ENCODE peak calls at places on chromosomes 13 and 19, in six cellular contexts. X is brain microvascular endothelial cell; P is activated naive CD4-positive, alpha-beta T cell treated with anti-CD3 and anti-CD28 coated beads, Interleukin-2, amount 50 U/mL, for 16 hours; V is NCI-H1092 treated with DMSO at 0.1 percent for 48 hours; T is mucosa of gallbladder; E is adrenal gland. D is an unnamed sample.

GRCh38 chr19:23116802-23117571 is at the start of gene ZNF730:
- DNase-seq in E (peak), X (peak), P (peak), T (peak), V (peak), D (peak)

GRCh38 chr19:39246951-39247669 is 1.5 kb downstream of the IFNL4 start:
- DNase-seq in T (peak), E (no peak), P (peak), V (peak), X (no peak), D (no peak)

GRCh38 chr13:33087091-33087490 is 70.9 kb downstream of the KL start:
- DNase-seq in P (no peak), X (peak), T (no peak), E (no peak), V (no peak), D (peak)

GRCh38 chr13:113927661-113928581 is 46.0 kb downstream of the C13orf46 start:
- DNase-seq in T (peak), V (no peak), E (peak), P (no peak), X (peak), D (peak)

GRCh38 chr19:5719274-5719960 is 529 bp downstream of the LONP1 start:
- DNase-seq in X (no peak), V (no peak), P (no peak), T (no peak), E (peak), D (peak)

GRCh38 chr19:50719566-50719965 is at the start of gene SHANK1:
- DNase-seq in V (no peak), E (no peak), T (no peak), P (no peak), X (no peak), D (peak)

GRCh38 chr13:40146586-40147240 is 491.3 kb downstream of the COG6 start:
- DNase-seq in X (no peak), E (no peak), T (no peak), V (no peak), P (peak), D (peak)

GRCh38 chr19:3655402-3656072 is 28.9 kb upstream of the CACTIN start:
- DNase-seq in P (no peak), E (no peak), T (no peak), X (peak), V (no peak), D (peak)

GRCh38 chr19:45824041-45824471 is 8.9 kb upstream of the RSPH6A start:
- DNase-seq in V (peak), T (peak), X (no peak), P (no peak), E (peak), D (no peak)

GRCh38 chr19:40523322-40524047 is 53.2 kb upstream of the SHKBP1 start:
- DNase-seq in E (peak), T (peak), X (peak), P (peak), V (peak), D (peak)

GRCh38 chr19:1237754-1238372 is at the start of gene CBARP:
- DNase-seq in X (no peak), P (peak), V (no peak), T (no peak), E (peak), D (peak)

GRCh38 chr13:26377038-26377437 is 123.1 kb downstream of the CDK8 start:
- DNase-seq in P (no peak), T (no peak), V (no peak), E (no peak), X (peak), D (peak)

GRCh38 chr19:35436477-35437141 is 11.4 kb upstream of the FFAR2 start:
- DNase-seq in V (no peak), X (no peak), P (no peak), T (no peak), E (no peak), D (peak)

GRCh38 chr13:46075811-46076210 is 23.3 kb upstream of the ZC3H13 start:
- DNase-seq in T (no peak), P (no peak), E (no peak), V (no peak), X (no peak), D (no peak)

GRCh38 chr19:14821958-14822357 is 13.0 kb downstream of the OR7A5 start:
- DNase-seq in T (no peak), E (no peak), P (no peak), X (no peak), V (no peak), D (no peak)

GRCh38 chr13:97367016-97367415 is 67.0 kb upstream of the RAP2A start:
- DNase-seq in V (no peak), P (no peak), T (no peak), X (peak), E (no peak), D (peak)

GRCh38 chr13:41402695-41403511 is 54.4 kb upstream of the RGCC start:
- DNase-seq in X (no peak), V (no peak), E (no peak), P (no peak), T (no peak), D (no peak)

GRCh38 chr13:73901324-73902068 is 232.7 kb downstream of the KLF12 start:
- DNase-seq in P (no peak), T (no peak), E (no peak), V (no peak), X (no peak), D (no peak)

GRCh38 chr13:106011600-106011999 is 523.9 kb downstream of the EFNB2 start:
- DNase-seq in P (no peak), E (no peak), T (no peak), V (no peak), X (no peak), D (no peak)

GRCh38 chr19:10797078-10797477 is 38.9 kb downstream of the TMED1 start:
- DNase-seq in E (no peak), V (no peak), T (no peak), P (no peak), X (no peak), D (no peak)

GRCh38 chr19:58557253-58558065 is 952 bp downstream of the UBE2M start:
- DNase-seq in T (no peak), E (peak), P (no peak), X (no peak), V (no peak), D (no peak)

GRCh38 chr19:6100284-6100915 is 9.9 kb downstream of the RFX2 start:
- DNase-seq in E (no peak), T (no peak), V (no peak), X (no peak), P (peak), D (no peak)

GRCh38 chr19:4609878-4610511 is 29.3 kb upstream of the TNFAIP8L1 start:
- DNase-seq in X (no peak), P (no peak), V (peak), E (no peak), T (no peak), D (no peak)

GRCh38 chr19:5870986-5871394 is 650 bp upstream of the FUT5 start:
- DNase-seq in X (no peak), E (no peak), T (no peak), V (no peak), P (no peak), D (no peak)

GRCh38 chr19:7739801-7740659 is 7.3 kb downstream of the CD209 start:
- DNase-seq in V (no peak), X (no peak), T (no peak), P (no peak), E (no peak), D (no peak)

GRCh38 chr19:17686592-17687042 is 1.5 kb downstream of the UNC13A start:
- DNase-seq in E (peak), P (no peak), T (no peak), X (peak), V (peak), D (peak)

GRCh38 chr13:50617134-50617721 is 226.3 kb downstream of the DLEU7 start:
- DNase-seq in X (peak), E (no peak), V (no peak), P (no peak), T (no peak), D (peak)

GRCh38 chr19:39916851-39917396 is 17.5 kb downstream of the FCGBP start:
- DNase-seq in T (no peak), E (no peak), V (no peak), P (no peak), X (no peak), D (no peak)

GRCh38 chr19:48480151-48480475 is 10.9 kb downstream of the CYTH2 start:
- DNase-seq in T (no peak), E (no peak), X (no peak), V (no peak), P (peak), D (no peak)

GRCh38 chr19:15216363-15216762 is 15.6 kb upstream of the NOTCH3 start:
- DNase-seq in V (no peak), T (no peak), P (no peak), E (no peak), X (no peak), D (no peak)

GRCh38 chr13:20525601-20526544 is at the start of gene CRYL1:
- DNase-seq in T (peak), P (peak), X (peak), V (peak), E (peak), D (peak)

GRCh38 chr19:31439270-31439573 is 90.0 kb upstream of the TSHZ3 start:
- DNase-seq in E (no peak), T (no peak), V (no peak), P (no peak), X (no peak), D (no peak)

GRCh38 chr19:2309734-2310362 is 1.9 kb upstream of the LINGO3 start:
- DNase-seq in P (no peak), X (peak), T (no peak), E (peak), V (peak), D (peak)

D was measured in ELR.